ENCODE peak calls at places on chromosome 20, in seven cellular contexts. P is HTR-8/SVneo; E is T follicular helper cell; F is spleen; C is activated CD8-positive, alpha-beta T cell treated with anti-CD3 and anti-CD28 coated beads for 36 hours; M is fibroblast of pulmonary artery; H is fibroblast of lung. I is an unnamed sample.

GRCh38 chr20:24027229-24027628 is 38.6 kb upstream of the GGTLC1 start:
- DNase-seq in F (peak; percentile 89), C (peak; percentile 89), M (peak; percentile 77), H (no peak), P (no peak), E (peak; percentile 62), I (peak; percentile 66)

GRCh38 chr20:58515240-58516212 is at the start of gene APCDD1L:
- DNase-seq in F (no peak), H (peak; percentile 65), P (peak; percentile 98), M (peak; percentile 37), C (no peak), E (no peak), I (no peak)

GRCh38 chr20:37571033-37571432 is 43.4 kb upstream of the BLCAP start:
- DNase-seq in P (no peak), C (no peak), E (no peak), F (no peak), H (no peak), M (no peak), I (no peak)

GRCh38 chr20:50959543-50960126 is 1.0 kb downstream of the MOCS3 start:
- DNase-seq in M (no peak), P (no peak), C (no peak), H (no peak), E (no peak), F (peak; percentile 84), I (no peak)

GRCh38 chr20:41174782-41175181 is 37.4 kb downstream of the PLCG1 start:
- DNase-seq in F (peak; percentile 47), E (no peak), M (no peak), C (no peak), P (no peak), H (peak; percentile 18), I (peak; percentile 15)

GRCh38 chr20:49515588-49515987 is 33.1 kb upstream of the KCNB1 start:
- DNase-seq in E (no peak), M (no peak), H (no peak), C (no peak), P (no peak), F (no peak), I (no peak)

GRCh38 chr20:1619861-1620444 is at the start of gene SIRPB1:
- DNase-seq in M (no peak), P (no peak), H (no peak), E (no peak), C (peak; percentile 41), F (peak; percentile 79), I (no peak)

GRCh38 chr20:20520776-20521175 is 152.9 kb downstream of the INSM1 start:
- DNase-seq in C (no peak), M (peak; percentile 8), F (no peak), E (no peak), P (no peak), H (peak; percentile 12), I (peak; percentile 43)

GRCh38 chr20:47357296-47358051 is 975 bp upstream of the ZMYND8 start:
- DNase-seq in P (peak; percentile 58), F (peak; percentile 96), C (peak; percentile 81), E (peak; percentile 44), H (peak; percentile 91), M (peak; percentile 94), I (peak; percentile 93)

GRCh38 chr20:61052796-61053442 is 199.1 kb upstream of the CDH4 start:
- DNase-seq in C (no peak), M (no peak), F (no peak), E (no peak), P (no peak), H (no peak), I (no peak)

GRCh38 chr20:35235881-35236280 is 9.4 kb downstream of the MMP24 start:
- DNase-seq in P (no peak), C (no peak), M (no peak), H (no peak), F (no peak), E (no peak), I (no peak)

GRCh38 chr20:22411568-22412450 is 172.6 kb downstream of the FOXA2 start:
- DNase-seq in F (no peak), C (no peak), E (no peak), P (no peak), H (peak; percentile 73), M (peak; percentile 97), I (peak; percentile 54)

GRCh38 chr20:32596681-32597252 is 11.6 kb upstream of the NOL4L start:
- DNase-seq in P (no peak), H (no peak), E (no peak), F (no peak), C (no peak), M (no peak), I (no peak)

GRCh38 chr20:38626921-38627659 is 25.5 kb downstream of the ARHGAP40 start:
- DNase-seq in C (no peak), P (no peak), E (no peak), F (no peak), M (no peak), H (no peak), I (no peak)

GRCh38 chr20:46306743-46307138 is 1.6 kb downstream of the CDH22 start:
- DNase-seq in C (no peak), E (no peak), M (no peak), F (no peak), P (no peak), H (no peak), I (no peak)

GRCh38 chr20:31652917-31653385 is 15.2 kb downstream of the COX4I2 start:
- DNase-seq in C (no peak), H (peak; percentile 86), F (no peak), P (no peak), M (peak; percentile 64), E (no peak), I (no peak)